ENCODE peak calls at places on chromosomes 11 and 22, in eight cellular contexts. L is activated T-cell treated with anti-CD3 and anti-CD28 coated beads, Interleukin-2, amount 50 U/mL, for 24 hours; U is GDM1; S is NAMALWA; C is transverse colon; T is ACHN; Z is ureter; I is Kasumi-1. K is an unnamed sample.

GRCh38 chr11:100706179-100706578 is 19.1 kb downstream of the ARHGAP42 start:
- DNase-seq in L (no peak), U (no peak), S (no peak), C (no peak), T (no peak), Z (no peak), I (no peak), K (no peak)

GRCh38 chr11:133930767-133931448 is 25.9 kb downstream of the IGSF9B start:
- DNase-seq in L (no peak), U (no peak), S (no peak), C (no peak), T (no peak), Z (no peak), I (no peak), K (no peak)

GRCh38 chr11:120839846-120840402 is 184.0 kb upstream of the TBCEL start:
- DNase-seq in L (no peak), U (no peak), S (no peak), C (no peak), T (no peak), Z (no peak), I (no peak), K (no peak)

GRCh38 chr11:84812351-84813083 is 814.6 kb downstream of the DLG2 start:
- DNase-seq in L (no peak), U (no peak), S (peak), C (no peak), T (no peak), Z (no peak), I (no peak), K (no peak)

GRCh38 chr11:40130427-40130826 is 1329.0 kb downstream of the LRRC4C start:
- DNase-seq in L (no peak), U (no peak), S (peak), C (no peak), T (no peak), Z (no peak), I (peak), K (no peak)

GRCh38 chr11:45022294-45023064 is 71.8 kb upstream of the TP53I11 start:
- DNase-seq in L (no peak), U (no peak), S (no peak), C (no peak), T (no peak), Z (no peak), I (no peak), K (peak)

GRCh38 chr11:36657610-36658225 is 59.7 kb upstream of the RAG2 start:
- DNase-seq in L (no peak), U (no peak), S (no peak), C (no peak), T (no peak), Z (no peak), I (no peak), K (no peak)

GRCh38 chr22:45688606-45689080 is 17.0 kb downstream of the ATXN10 start:
- DNase-seq in L (no peak), U (no peak), S (no peak), C (no peak), T (peak), Z (no peak), I (peak), K (peak)

GRCh38 chr11:111719379-111719778 is 46.8 kb downstream of the PPP2R1B start:
- DNase-seq in L (no peak), U (no peak), S (no peak), C (no peak), T (no peak), Z (no peak), I (no peak), K (no peak)

GRCh38 chr11:69373251-69373635 is 79.3 kb downstream of the MYEOV start:
- DNase-seq in L (no peak), U (no peak), S (no peak), C (no peak), T (no peak), Z (no peak), I (no peak), K (no peak)

GRCh38 chr11:128942807-128943430 is at the start of gene TP53AIP1:
- DNase-seq in L (no peak), U (no peak), S (no peak), C (no peak), T (no peak), Z (no peak), I (no peak), K (no peak)

GRCh38 chr22:44359496-44360110 is 46.9 kb upstream of the SHISAL1 start:
- DNase-seq in L (no peak), U (no peak), S (no peak), C (no peak), T (no peak), Z (no peak), I (no peak), K (no peak)

K was measured in kidney glomerular epithelial cell.